ENCODE peak calls at places on chromosomes 16 and 17, in six cellular contexts. F, O, N, P, D and C are unnamed samples.

GRCh38 chr16:67968440-67969285 is at the start of gene SLC12A4:
- DNase-seq in F (peak), O (peak), N (peak), P (no peak), D (peak), C (peak)

GRCh38 chr17:34361478-34362061 is 1.5 kb downstream of the CCL1 start:
- DNase-seq in F (peak), O (peak), N (peak), P (no peak), D (peak), C (peak)

GRCh38 chr16:64459821-64460220 is 662.0 kb downstream of the CDH11 start:
- DNase-seq in F (no peak), O (no peak), N (no peak), P (no peak), D (no peak), C (no peak)

GRCh38 chr17:78252111-78252634 is 20.7 kb downstream of the TMEM235 start:
- DNase-seq in F (peak), O (no peak), N (no peak), P (no peak), D (no peak), C (no peak)

GRCh38 chr16:87780385-87780989 is 14.7 kb upstream of the KLHDC4 start:
- DNase-seq in F (no peak), O (no peak), N (peak), P (peak), D (no peak), C (no peak)

GRCh38 chr16:8571061-8571596 is 19.2 kb downstream of the TMEM114 start:
- DNase-seq in F (no peak), O (no peak), N (no peak), P (no peak), D (peak), C (no peak)

GRCh38 chr16:59698341-59698979 is 964.3 kb upstream of the GOT2 start:
- DNase-seq in F (no peak), O (no peak), N (no peak), P (no peak), D (no peak), C (no peak)

GRCh38 chr16:2749476-2749875 is 3.0 kb upstream of the SRRM2 start:
- DNase-seq in F (no peak), O (no peak), N (no peak), P (no peak), D (no peak), C (no peak)

GRCh38 chr17:77254961-77255741 is 114.4 kb downstream of the SEC14L1 start:
- DNase-seq in F (no peak), O (no peak), N (no peak), P (no peak), D (peak), C (no peak)

GRCh38 chr16:14302031-14302398 is 230.9 kb downstream of the MRTFB start:
- DNase-seq in F (peak), O (no peak), N (peak), P (no peak), D (peak), C (peak)

GRCh38 chr16:4500283-4500682 is 24.1 kb downstream of the HMOX2 start:
- DNase-seq in F (no peak), O (no peak), N (no peak), P (no peak), D (peak), C (no peak)

GRCh38 chr16:83715217-83715920 is 92.4 kb upstream of the HSBP1 start:
- DNase-seq in F (no peak), O (no peak), N (no peak), P (no peak), D (no peak), C (no peak)

GRCh38 chr17:19301973-19302372 is 60.5 kb downstream of the B9D1 start:
- DNase-seq in F (no peak), O (no peak), N (no peak), P (no peak), D (no peak), C (no peak)

GRCh38 chr17:673200-673681 is 41.4 kb downstream of the VPS53 start:
- DNase-seq in F (no peak), O (peak), N (no peak), P (no peak), D (no peak), C (no peak)

GRCh38 chr16:17062676-17063075 is 408.1 kb downstream of the XYLT1 start:
- DNase-seq in F (no peak), O (no peak), N (no peak), P (no peak), D (no peak), C (no peak)

GRCh38 chr16:59754854-59755253 is 1020.7 kb upstream of the GOT2 start:
- DNase-seq in F (no peak), O (no peak), N (no peak), P (no peak), D (no peak), C (no peak)

GRCh38 chr16:48165961-48166578 is 10.3 kb upstream of the ABCC12 start:
- DNase-seq in F (no peak), O (no peak), N (no peak), P (no peak), D (peak), C (no peak)

GRCh38 chr16:53183442-53183841 is 128.7 kb downstream of the CHD9 start:
- DNase-seq in F (no peak), O (no peak), N (no peak), P (no peak), D (peak), C (no peak)

GRCh38 chr16:85554114-85554790 is 58.9 kb upstream of the GSE1 start:
- DNase-seq in F (peak), O (no peak), N (peak), P (peak), D (peak), C (peak)

GRCh38 chr16:55835578-55835977 is 2.7 kb upstream of the CES1 start:
- DNase-seq in F (no peak), O (no peak), N (no peak), P (no peak), D (peak), C (no peak)

DNA sequence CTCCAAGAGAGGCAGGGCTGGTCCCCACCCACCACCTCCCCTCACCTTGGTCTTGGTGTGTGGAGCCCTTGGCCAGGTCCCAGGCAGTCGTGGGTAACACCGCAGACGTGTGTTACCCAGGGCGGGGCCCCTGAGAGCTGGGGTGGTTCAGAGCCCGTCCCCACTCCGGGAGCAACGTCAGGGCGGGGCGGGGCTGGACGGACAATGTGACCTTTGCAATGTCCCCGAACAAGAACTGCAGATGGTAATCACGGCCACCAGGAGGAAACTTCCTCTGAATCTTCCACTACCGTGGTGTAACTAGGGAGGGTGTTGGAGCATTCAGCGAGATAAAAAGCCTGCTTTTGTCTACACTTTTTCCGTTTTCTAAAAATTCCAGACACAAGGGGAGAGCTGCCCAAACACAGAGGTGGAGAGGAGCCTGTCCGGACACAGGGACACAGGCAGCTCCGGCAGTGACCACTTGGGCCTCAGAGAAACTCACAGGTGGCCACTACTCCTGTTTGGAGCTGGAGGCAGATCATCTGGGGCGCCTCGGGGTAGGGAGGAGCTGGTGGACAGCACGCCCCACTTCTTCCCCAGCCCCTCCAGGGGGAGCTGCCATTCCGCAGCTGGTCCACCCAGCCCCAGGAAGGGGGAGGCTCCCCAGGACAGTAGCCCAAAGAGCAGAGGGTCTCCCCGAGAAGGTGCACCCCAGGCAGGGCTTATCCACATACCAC is 14.2 kb upstream of the SLC38A10 start:
- DNase-seq in F (no peak), O (peak), N (peak), P (no peak), D (peak), C (no peak)
- TF ChIP-seq POLR2A in F (no peak), O (no peak), N (peak), P (no peak), D (no peak), C (no peak)

DNA sequence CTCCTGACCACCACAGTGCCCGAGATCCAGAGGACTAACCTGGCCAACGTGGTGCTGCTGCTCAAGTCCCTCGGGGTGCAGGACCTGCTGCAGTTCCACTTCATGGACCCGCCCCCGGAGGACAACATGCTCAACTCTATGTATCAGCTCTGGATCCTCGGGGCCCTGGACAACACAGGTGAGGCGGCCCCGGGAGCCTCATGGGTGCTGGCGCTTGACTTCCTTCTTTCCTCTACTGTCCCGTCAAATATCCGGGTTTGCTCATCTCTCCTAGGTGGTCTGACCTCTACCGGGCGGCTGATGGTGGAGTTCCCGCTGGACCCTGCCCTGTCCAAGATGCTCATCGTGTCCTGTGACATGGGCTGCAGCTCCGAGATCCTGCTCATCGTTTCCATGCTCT is 13.7 kb downstream of the DHX38 start:
- DNase-seq in F (no peak), O (no peak), N (no peak), P (no peak), D (no peak), C (no peak)
- TF ChIP-seq TAF1 in F (no peak), O (no peak), N (no peak), P (no peak), D (no peak), C (no peak)

GRCh38 chr16:19305443-19305842 is 19.9 kb downstream of the CLEC19A start:
- DNase-seq in F (no peak), O (no peak), N (no peak), P (no peak), D (no peak), C (no peak)
- TF ChIP-seq POLR2AphosphoS5 in F (no peak), O (no peak), N (no peak), P (no peak), D (no peak), C (no peak)

GRCh38 chr17:80151333-80151732 is 4.4 kb upstream of the EIF4A3 start:
- DNase-seq in F (no peak), O (no peak), N (no peak), P (no peak), D (no peak), C (no peak)

GRCh38 chr17:80142929-80143328 is 4.0 kb downstream of the EIF4A3 start:
- DNase-seq in F (no peak), O (no peak), N (no peak), P (no peak), D (no peak), C (no peak)

GRCh38 chr17:80146121-80147034 is 550 bp downstream of the EIF4A3 start:
- DNase-seq in F (no peak), O (no peak), N (peak), P (no peak), D (no peak), C (no peak)

GRCh38 chr17:80145076-80146075 is 1.6 kb downstream of the EIF4A3 start:
- DNase-seq in F (no peak), O (no peak), N (no peak), P (no peak), D (no peak), C (no peak)

GRCh38 chr17:80147035-80147939 is at the start of gene EIF4A3:
- DNase-seq in F (peak), O (peak), N (peak), P (peak), D (peak), C (peak)
- TF ChIP-seq POLR2A in F (peak), O (peak), N (peak), P (peak), D (peak), C (peak)

GRCh38 chr17:62933986-62934385 is 32.0 kb upstream of the TANC2 start:
- DNase-seq in F (no peak), O (no peak), N (no peak), P (no peak), D (no peak), C (no peak)
- TF ChIP-seq TAF1 in F (no peak), O (no peak), N (no peak), P (no peak), D (no peak), C (no peak)

DNA sequence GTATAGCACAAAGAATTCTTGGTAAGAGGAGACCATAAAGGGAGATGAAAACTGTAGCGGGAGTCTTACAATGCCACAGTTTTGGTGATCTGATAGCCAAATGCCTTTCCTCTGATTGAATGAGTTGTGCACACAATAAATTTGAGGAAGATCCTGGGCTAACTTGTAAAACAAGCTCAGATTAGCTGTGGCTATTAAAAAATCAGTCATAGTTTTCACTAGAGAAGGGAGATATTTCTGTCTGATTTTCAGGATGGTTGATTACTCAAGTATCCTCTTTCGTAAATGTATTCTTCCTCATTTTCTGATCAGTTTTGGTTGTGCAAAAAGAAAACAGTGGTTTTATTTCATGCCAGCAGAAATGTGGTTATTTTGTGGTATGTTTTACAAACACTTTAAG is 9.1 kb upstream of the METTL9 start:
- DNase-seq in F (no peak), O (no peak), N (no peak), P (no peak), D (no peak), C (no peak)
- TF ChIP-seq POLR2AphosphoS5 in F (no peak), O (no peak), N (no peak), P (no peak), D (no peak), C (no peak)